ENCODE peak calls at places on chromosomes 12 and 14, in four cellular contexts. E is uterus, T is IMR-90, U is suprapubic skin. A is an unnamed sample.

GRCh38 chr12:62834971-62835547 is 99.9 kb downstream of the PPM1H start:
- DNase-seq in U (no peak), E (peak; percentile 67), T (peak; percentile 31), A (no peak)

GRCh38 chr12:24565300-24565699 is 383.6 kb downstream of the BCAT1 start:
- DNase-seq in T (no peak), U (no peak), E (no peak), A (no peak)

GRCh38 chr14:71725802-71726638 is 206.2 kb upstream of the RGS6 start:
- DNase-seq in T (peak; percentile 86), E (no peak), U (no peak), A (no peak)

GRCh38 chr12:121776190-121777098 is 17.0 kb downstream of the RHOF start:
- DNase-seq in T (peak; percentile 44), U (peak; percentile 92), E (peak; percentile 77), A (peak; percentile 66)

GRCh38 chr12:79548525-79548924 is 142.2 kb downstream of the PAWR start:
- DNase-seq in E (no peak), T (no peak), U (no peak), A (no peak)

GRCh38 chr12:128969480-128970055 is 116.3 kb downstream of the GLT1D1 start:
- DNase-seq in E (no peak), U (no peak), T (no peak), A (no peak)

GRCh38 chr12:10179871-10180270 is 1.0 kb downstream of the TMEM52B start:
- DNase-seq in T (peak; percentile 55), U (no peak), E (no peak), A (no peak)

GRCh38 chr12:70252832-70253231 is 9.6 kb downstream of the CNOT2 start:
- DNase-seq in T (peak; percentile 59), E (no peak), U (no peak), A (no peak)

GRCh38 chr14:83779266-83779665 is 1750.7 kb upstream of the FLRT2 start:
- DNase-seq in T (peak; percentile 78), U (no peak), E (no peak), A (no peak)

GRCh38 chr12:40820794-40821484 is 128.7 kb downstream of the CNTN1 start:
- DNase-seq in T (no peak), E (no peak), U (no peak), A (no peak)

GRCh38 chr12:121165316-121165715 is 32.6 kb downstream of the P2RX7 start:
- DNase-seq in T (no peak), U (no peak), E (no peak), A (no peak)

GRCh38 chr14:96904201-96904600 is 107.0 kb downstream of the VRK1 start:
- DNase-seq in E (no peak), T (peak; percentile 41), U (no peak), A (no peak)

GRCh38 chr12:2750185-2750584 is 44.6 kb upstream of the FKBP4 start:
- DNase-seq in U (no peak), T (no peak), E (no peak), A (no peak)

GRCh38 chr14:35196571-35196970 is 74.2 kb downstream of the PRORP start:
- DNase-seq in T (no peak), U (no peak), E (no peak), A (no peak)

GRCh38 chr12:4270016-4270669 is 3.4 kb upstream of the CCND2 start:
- DNase-seq in T (no peak), U (no peak), E (no peak), A (no peak)

GRCh38 chr12:117857632-117858274 is 111.0 kb downstream of the KSR2 start:
- DNase-seq in U (no peak), T (peak; percentile 22), E (no peak), A (no peak)

GRCh38 chr14:92651106-92651792 is 97.2 kb downstream of the LGMN start:
- DNase-seq in E (no peak), U (no peak), T (no peak), A (no peak)

GRCh38 chr12:95608252-95609033 is 57.2 kb upstream of the USP44 start:
- DNase-seq in T (peak; percentile 76), E (peak; percentile 36), U (no peak), A (peak; percentile 74)

GRCh38 chr14:63897706-63898105 is 44.9 kb downstream of the SYNE2 start:
- DNase-seq in U (no peak), E (no peak), T (peak; percentile 70), A (no peak)

GRCh38 chr14:50768693-50769092 is 62.3 kb downstream of the NIN start:
- DNase-seq in T (peak; percentile 35), E (no peak), U (no peak), A (no peak)

GRCh38 chr14:57866199-57866755 is 385 bp upstream of the SLC35F4 start:
- DNase-seq in U (no peak), T (no peak), E (no peak), A (no peak)

GRCh38 chr12:20272801-20273200 is 95.5 kb upstream of the PDE3A start:
- DNase-seq in U (no peak), E (no peak), T (no peak), A (no peak)

GRCh38 chr12:108120863-108121165 is 8.3 kb upstream of the WSCD2 start:
- DNase-seq in U (no peak), E (no peak), T (no peak), A (no peak)

GRCh38 chr12:113440947-113441782 is 19.0 kb downstream of the SDSL start:
- DNase-seq in T (no peak), E (no peak), U (no peak), A (no peak)

GRCh38 chr12:122977153-122977552 is 2.1 kb downstream of the OGFOD2 start:
- DNase-seq in E (no peak), T (no peak), U (no peak), A (peak; percentile 19)

GRCh38 chr14:100649173-100649519 is 61.9 kb upstream of the BEGAIN start:
- DNase-seq in E (no peak), T (peak; percentile 78), U (no peak), A (no peak)

GRCh38 chr14:79278798-79279644 is 932.3 kb downstream of the DIO2 start:
- DNase-seq in U (no peak), E (peak; percentile 81), T (peak; percentile 92), A (peak; percentile 12)

GRCh38 chr14:61222388-61222787 is 58.8 kb downstream of the TMEM30B start:
- DNase-seq in U (no peak), T (no peak), E (no peak), A (no peak)

GRCh38 chr12:119417440-119417839 is 82.9 kb downstream of the CCDC60 start:
- DNase-seq in U (no peak), E (no peak), T (no peak), A (no peak)

GRCh38 chr14:35944847-35945246 is 118.7 kb downstream of the BRMS1L start:
- DNase-seq in E (no peak), U (no peak), T (no peak), A (no peak)

GRCh38 chr14:105021656-105022275 is 883 bp upstream of the CDCA4 start:
- DNase-seq in T (peak; percentile 44), E (peak; percentile 43), U (no peak), A (peak; percentile 31)

GRCh38 chr12:25828188-25828587 is 130.3 kb upstream of the RASSF8 start:
- DNase-seq in E (no peak), T (no peak), U (no peak), A (no peak)

GRCh38 chr12:109517619-109518018 is 40.2 kb downstream of the UBE3B start:
- DNase-seq in U (no peak), E (no peak), T (no peak), A (no peak)

GRCh38 chr12:125256537-125256936 is 191.3 kb downstream of the AACS start:
- DNase-seq in U (no peak), T (no peak), E (no peak), A (no peak)

GRCh38 chr14:94485944-94486841 is 10.2 kb upstream of the SERPINA9 start:
- DNase-seq in U (no peak), T (peak; percentile 46), E (no peak), A (peak; percentile 65)
- TF ChIP-seq POLR2A in U (no peak), T (no peak), E (no peak), A (no peak)

GRCh38 chr12:31959051-31959700 is at the start of gene RESF1:
- DNase-seq in U (peak; percentile 91), T (peak; percentile 76), E (peak; percentile 81), A (peak; percentile 91)

GRCh38 chr12:31962076-31962475 is 2.9 kb downstream of the RESF1 start:
- DNase-seq in U (no peak), E (no peak), T (no peak), A (no peak)

GRCh38 chr12:31961137-31961536 is 1.9 kb downstream of the RESF1 start:
- DNase-seq in T (no peak), U (no peak), E (no peak), A (no peak)

GRCh38 chr12:31959701-31960391 is 631 bp downstream of the RESF1 start:
- DNase-seq in E (peak; percentile 63), T (peak; percentile 61), U (peak; percentile 84), A (peak; percentile 70)

DNA sequence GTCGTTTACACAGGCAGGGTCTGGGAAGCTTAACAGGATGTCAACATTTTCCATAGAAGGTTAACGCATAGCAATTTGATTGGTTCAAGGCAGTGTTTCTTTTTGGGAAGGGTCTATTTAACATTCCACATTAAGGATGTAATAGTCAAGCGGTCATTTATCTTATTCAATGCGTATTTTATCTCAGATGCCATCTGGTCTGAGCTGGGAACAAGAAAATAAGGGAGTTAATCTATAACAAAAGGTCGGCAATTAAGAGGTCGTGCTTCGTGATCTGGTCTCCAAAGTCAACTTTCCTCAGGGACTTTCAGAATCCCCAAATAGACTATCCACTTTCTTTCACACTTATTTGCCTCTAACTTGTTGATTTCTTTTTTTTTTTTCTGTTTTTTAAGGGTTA is 614 bp upstream of the RESF1 start:
- DNase-seq in T (no peak), E (no peak), U (no peak), A (no peak)
- H3K4me3 ChIP-seq in T (peak overlapping the region; percentile 61), E (peak overlapping the region; percentile 70), U (peak overlapping the region; percentile 81), A (peak overlapping the region; percentile 82)

GRCh38 chr12:57027805-57028153 is 11.4 kb upstream of the TAC3 start:
- DNase-seq in U (no peak), E (no peak), T (no peak), A (no peak)
- TF ChIP-seq POLR2A in U (no peak), E (no peak), T (no peak), A (no peak)

GRCh38 chr12:9115731-9116689 is at the start of gene A2M:
- DNase-seq in E (peak; percentile 76), U (no peak), T (no peak), A (no peak)
- H3K4me3 ChIP-seq in E (peak within 1 kb of the TSS; percentile 38), U (peak within 1 kb of the TSS; percentile 38), T (peak within 1 kb of the TSS; percentile 36), A (peak within 1 kb of the TSS; percentile 34)